ENCODE peak calls at places on chromosomes 6 and 20, in four cellular contexts. One of them, this sample, is unnamed.

GRCh38 chr6:109239192-109239917 is 142.9 kb downstream of the CD164 start:
- DNase-seq in AG04450: no peak
- DNase-seq in cardiac muscle cell: no peak
- DNase-seq in RWPE1: no peak
- DNase-seq in this sample: no peak

GRCh38 chr6:91476000-91476399 is 889.1 kb upstream of the MAP3K7 start:
- DNase-seq in AG04450: peak
- DNase-seq in cardiac muscle cell: peak
- DNase-seq in RWPE1: peak
- DNase-seq in this sample: no peak

GRCh38 chr20:23320317-23320716 is 30.3 kb upstream of the NXT1 start:
- DNase-seq in AG04450: no peak
- DNase-seq in cardiac muscle cell: no peak
- DNase-seq in RWPE1: peak
- DNase-seq in this sample: no peak

GRCh38 chr6:37317312-37318038 is 36.3 kb upstream of the RNF8 start:
- DNase-seq in AG04450: no peak
- DNase-seq in cardiac muscle cell: no peak
- DNase-seq in RWPE1: no peak
- DNase-seq in this sample: no peak

GRCh38 chr6:27133281-27134227 is 113.9 kb upstream of the PRSS16 start:
- DNase-seq in AG04450: no peak
- DNase-seq in cardiac muscle cell: peak
- DNase-seq in RWPE1: no peak
- DNase-seq in this sample: peak

GRCh38 chr6:35258336-35258735 is 1.2 kb upstream of the ZNF76 start:
- DNase-seq in AG04450: no peak
- DNase-seq in cardiac muscle cell: no peak
- DNase-seq in RWPE1: no peak
- DNase-seq in this sample: no peak

GRCh38 chr20:49184691-49185070 is 3.5 kb downstream of the STAU1 start:
- DNase-seq in AG04450: no peak
- DNase-seq in cardiac muscle cell: no peak
- DNase-seq in RWPE1: no peak
- DNase-seq in this sample: no peak

GRCh38 chr20:8132632-8133587 is 844 bp downstream of the PLCB1 start:
- DNase-seq in AG04450: no peak
- DNase-seq in cardiac muscle cell: peak
- DNase-seq in RWPE1: no peak
- DNase-seq in this sample: peak

GRCh38 chr6:161271343-161272019 is 2.4 kb downstream of the AGPAT4 start:
- DNase-seq in AG04450: no peak
- DNase-seq in cardiac muscle cell: no peak
- DNase-seq in RWPE1: no peak
- DNase-seq in this sample: no peak

GRCh38 chr6:24524801-24525200 is 30.0 kb downstream of the ALDH5A1 start:
- DNase-seq in AG04450: peak
- DNase-seq in cardiac muscle cell: peak
- DNase-seq in RWPE1: peak
- DNase-seq in this sample: no peak

GRCh38 chr6:32445321-32445854 is 5.7 kb downstream of the HLA-DRA start:
- DNase-seq in AG04450: no peak
- DNase-seq in cardiac muscle cell: no peak
- DNase-seq in RWPE1: no peak
- DNase-seq in this sample: no peak

GRCh38 chr6:13545885-13546284 is 28.5 kb upstream of the SIRT5 start:
- DNase-seq in AG04450: no peak
- DNase-seq in cardiac muscle cell: no peak
- DNase-seq in RWPE1: no peak
- DNase-seq in this sample: no peak

GRCh38 chr20:38402089-38402488 is 33.0 kb downstream of the SNHG17 start:
- DNase-seq in AG04450: no peak
- DNase-seq in cardiac muscle cell: no peak
- DNase-seq in RWPE1: no peak
- DNase-seq in this sample: no peak

GRCh38 chr6:24673625-24674024 is 6.7 kb downstream of the ACOT13 start:
- DNase-seq in AG04450: no peak
- DNase-seq in cardiac muscle cell: no peak
- DNase-seq in RWPE1: no peak
- DNase-seq in this sample: no peak

GRCh38 chr6:7554533-7555275 is 13.2 kb downstream of the DSP start:
- DNase-seq in AG04450: no peak
- DNase-seq in cardiac muscle cell: no peak
- DNase-seq in RWPE1: no peak
- DNase-seq in this sample: no peak

GRCh38 chr6:109781001-109781400 is 89.9 kb downstream of the FIG4 start:
- DNase-seq in AG04450: no peak
- DNase-seq in cardiac muscle cell: no peak
- DNase-seq in RWPE1: no peak
- DNase-seq in this sample: no peak

GRCh38 chr6:138374815-138375214 is 2.9 kb upstream of the SMIM28 start:
- DNase-seq in AG04450: no peak
- DNase-seq in cardiac muscle cell: no peak
- DNase-seq in RWPE1: no peak
- DNase-seq in this sample: no peak

GRCh38 chr20:34880095-34880680 is 3.8 kb downstream of the ACSS2 start:
- DNase-seq in AG04450: no peak
- DNase-seq in cardiac muscle cell: no peak
- DNase-seq in RWPE1: no peak
- DNase-seq in this sample: no peak

GRCh38 chr6:157229219-157229607 is 94.1 kb downstream of the TMEM242 start:
- DNase-seq in AG04450: no peak
- DNase-seq in cardiac muscle cell: no peak
- DNase-seq in RWPE1: no peak
- DNase-seq in this sample: no peak

GRCh38 chr20:62211769-62212288 is 8.2 kb downstream of the HRH3 start:
- DNase-seq in AG04450: no peak
- DNase-seq in cardiac muscle cell: no peak
- DNase-seq in RWPE1: no peak
- DNase-seq in this sample: no peak

GRCh38 chr20:46800405-46800804 is 91.0 kb downstream of the SLC2A10 start:
- DNase-seq in AG04450: no peak
- DNase-seq in cardiac muscle cell: no peak
- DNase-seq in RWPE1: no peak
- DNase-seq in this sample: no peak

GRCh38 chr6:19150307-19150706 is 686.9 kb upstream of the ID4 start:
- DNase-seq in AG04450: no peak
- DNase-seq in cardiac muscle cell: no peak
- DNase-seq in RWPE1: no peak
- DNase-seq in this sample: no peak

GRCh38 chr6:115004982-115005381 is 662.2 kb upstream of the HS3ST5 start:
- DNase-seq in AG04450: no peak
- DNase-seq in cardiac muscle cell: no peak
- DNase-seq in RWPE1: no peak
- DNase-seq in this sample: no peak

GRCh38 chr6:126268087-126268486 is 71.8 kb upstream of the CENPW start:
- DNase-seq in AG04450: no peak
- DNase-seq in cardiac muscle cell: peak
- DNase-seq in RWPE1: no peak
- DNase-seq in this sample: no peak

GRCh38 chr6:31042801-31043200 is 32.5 kb downstream of the MUC22 start:
- DNase-seq in AG04450: no peak
- DNase-seq in cardiac muscle cell: peak
- DNase-seq in RWPE1: peak
- DNase-seq in this sample: no peak

GRCh38 chr6:95280690-95281273 is 296.6 kb upstream of the MANEA start:
- DNase-seq in AG04450: no peak
- DNase-seq in cardiac muscle cell: peak
- DNase-seq in RWPE1: peak
- DNase-seq in this sample: no peak

GRCh38 chr6:108546079-108547049 is 14.4 kb upstream of the FOXO3 start:
- DNase-seq in AG04450: no peak
- DNase-seq in cardiac muscle cell: no peak
- DNase-seq in RWPE1: no peak
- DNase-seq in this sample: no peak

GRCh38 chr6:93801101-93801847 is 381.9 kb upstream of the EPHA7 start:
- DNase-seq in AG04450: no peak
- DNase-seq in cardiac muscle cell: no peak
- DNase-seq in RWPE1: no peak
- DNase-seq in this sample: no peak

GRCh38 chr20:32336918-32337347 is 21.2 kb upstream of the ASXL1 start:
- DNase-seq in AG04450: no peak
- DNase-seq in cardiac muscle cell: peak
- DNase-seq in RWPE1: peak
- DNase-seq in this sample: no peak

GRCh38 chr20:57481281-57481711 is 43.6 kb downstream of the CTCFL start:
- DNase-seq in AG04450: no peak
- DNase-seq in cardiac muscle cell: no peak
- DNase-seq in RWPE1: no peak
- DNase-seq in this sample: no peak

GRCh38 chr20:380763-381580 is 412 bp downstream of the TRIB3 start:
- DNase-seq in AG04450: no peak
- DNase-seq in cardiac muscle cell: peak
- DNase-seq in RWPE1: peak
- DNase-seq in this sample: no peak

GRCh38 chr20:21522479-21523397 is 8.9 kb upstream of the NKX2-2 start:
- DNase-seq in AG04450: no peak
- DNase-seq in cardiac muscle cell: no peak
- DNase-seq in RWPE1: no peak
- DNase-seq in this sample: no peak

GRCh38 chr6:34585512-34586045 is 29.4 kb upstream of the SPDEF start:
- DNase-seq in AG04450: no peak
- DNase-seq in cardiac muscle cell: no peak
- DNase-seq in RWPE1: no peak
- DNase-seq in this sample: no peak

GRCh38 chr6:2378891-2379652 is 133.7 kb upstream of the GMDS start:
- DNase-seq in AG04450: no peak
- DNase-seq in cardiac muscle cell: no peak
- DNase-seq in RWPE1: peak
- DNase-seq in this sample: no peak

GRCh38 chr6:137806914-137807682 is 60.0 kb upstream of the TNFAIP3 start:
- DNase-seq in AG04450: no peak
- DNase-seq in cardiac muscle cell: no peak
- DNase-seq in RWPE1: no peak
- DNase-seq in this sample: no peak

GRCh38 chr6:125251516-125252229 is 50.1 kb downstream of the HDDC2 start:
- DNase-seq in AG04450: no peak
- DNase-seq in cardiac muscle cell: peak
- DNase-seq in RWPE1: no peak
- DNase-seq in this sample: no peak

GRCh38 chr6:39217177-39217864 is 12.0 kb downstream of the KCNK5 start:
- DNase-seq in AG04450: no peak
- DNase-seq in cardiac muscle cell: no peak
- DNase-seq in RWPE1: no peak
- DNase-seq in this sample: no peak

DNA sequence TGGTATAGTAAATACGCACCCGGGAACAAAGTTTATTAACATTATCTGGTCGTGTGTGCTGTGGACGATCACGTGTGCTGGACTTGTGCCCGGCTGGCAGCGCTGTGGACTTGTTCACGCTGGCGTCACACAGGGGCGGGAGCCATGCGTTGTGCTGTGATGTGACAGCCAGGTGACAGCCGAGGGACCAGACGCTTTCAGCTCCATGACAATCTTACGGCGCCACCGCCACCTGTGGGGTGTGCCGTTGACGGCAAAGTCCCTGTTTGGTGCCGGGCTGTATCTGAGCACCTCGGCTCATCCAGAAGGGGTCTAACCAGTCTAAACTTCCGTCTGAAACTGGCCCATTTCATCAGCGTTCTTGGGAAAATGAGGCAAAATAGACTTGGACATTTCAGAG is 25.2 kb downstream of the DLL1 start:
- DNase-seq in AG04450: no peak
- DNase-seq in cardiac muscle cell: no peak
- DNase-seq in RWPE1: no peak
- DNase-seq in this sample: no peak
- TF ChIP-seq CTCF in AG04450: no peak
- TF ChIP-seq CTCF in cardiac muscle cell: no peak
- TF ChIP-seq CTCF in RWPE1: no peak
- TF ChIP-seq CTCF in this sample: no peak

GRCh38 chr6:100780648-100781047 is 100.5 kb downstream of the ASCC3 start:
- DNase-seq in AG04450: no peak
- DNase-seq in cardiac muscle cell: no peak
- DNase-seq in RWPE1: peak
- DNase-seq in this sample: no peak
- TF ChIP-seq CTCF in AG04450: no peak
- TF ChIP-seq CTCF in cardiac muscle cell: no peak
- TF ChIP-seq CTCF in RWPE1: no peak
- TF ChIP-seq CTCF in this sample: no peak

DNA sequence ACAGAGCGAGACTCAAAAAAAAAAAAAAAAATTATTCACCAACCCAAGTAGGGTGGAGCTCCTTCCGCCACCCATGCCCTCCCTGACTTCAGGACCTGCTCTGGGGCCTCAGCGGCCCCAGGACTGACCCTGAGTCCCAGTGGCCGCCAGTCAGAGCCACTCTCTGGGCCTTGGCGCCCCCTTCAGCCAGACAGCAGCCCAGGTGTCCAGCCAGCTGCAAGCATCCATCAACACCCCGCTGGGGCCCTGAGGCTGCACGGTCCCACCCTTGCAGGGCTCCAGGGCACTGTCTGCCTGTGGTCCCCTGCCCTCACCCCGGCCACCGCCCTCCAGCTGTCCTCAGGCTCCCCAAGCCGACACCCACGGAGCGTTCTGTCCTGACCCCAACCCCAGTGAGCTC is 11.4 kb upstream of the KCNQ2 start:
- DNase-seq in AG04450: no peak
- DNase-seq in cardiac muscle cell: peak
- DNase-seq in RWPE1: no peak
- DNase-seq in this sample: no peak
- TF ChIP-seq CTCF in AG04450: no peak
- TF ChIP-seq CTCF in cardiac muscle cell: no peak
- TF ChIP-seq CTCF in RWPE1: no peak
- TF ChIP-seq CTCF in this sample: no peak

GRCh38 chr6:107243471-107243870 is 128.2 kb upstream of the BEND3 start:
- DNase-seq in AG04450: no peak
- DNase-seq in cardiac muscle cell: no peak
- DNase-seq in RWPE1: no peak
- DNase-seq in this sample: no peak
- TF ChIP-seq CTCF in AG04450: no peak
- TF ChIP-seq CTCF in cardiac muscle cell: no peak
- TF ChIP-seq CTCF in RWPE1: no peak
- TF ChIP-seq CTCF in this sample: no peak

GRCh38 chr20:3250091-3250504 is 11.1 kb upstream of the SLC4A11 start:
- DNase-seq in AG04450: no peak
- DNase-seq in cardiac muscle cell: peak
- DNase-seq in RWPE1: no peak
- DNase-seq in this sample: no peak
- TF ChIP-seq CTCF in AG04450: no peak
- TF ChIP-seq CTCF in cardiac muscle cell: peak
- TF ChIP-seq CTCF in RWPE1: no peak
- TF ChIP-seq CTCF in this sample: no peak

GRCh38 chr6:90278129-90278528 is 18.5 kb downstream of the BACH2 start:
- DNase-seq in AG04450: no peak
- DNase-seq in cardiac muscle cell: no peak
- DNase-seq in RWPE1: no peak
- DNase-seq in this sample: no peak
- TF ChIP-seq CTCF in AG04450: no peak
- TF ChIP-seq CTCF in cardiac muscle cell: no peak
- TF ChIP-seq CTCF in RWPE1: no peak
- TF ChIP-seq CTCF in this sample: no peak

This sample was measured in mesothelial cell of epicardium.